ENCODE peak calls at places on chromosomes 13 and 19, in nine cellular contexts. D is neural progenitor cell, H is ascending aorta, J is GM23338, S is IMR-90, R is neuronal stem cell, Q is heart right ventricle, E is mesendoderm, U is Panc1. G is an unnamed sample.
A peak's percentile ranks its signal among the peaks of the same experiment; 100 is the strongest.

GRCh38 chr13:47598340-47598911 is 402.6 kb downstream of the SUCLA2 start:
- DNase-seq in D (no peak), U (no peak), E (peak; percentile 57), R (no peak), H (no peak), J (peak; percentile 7), S (peak; percentile 13), Q (no peak), G (no peak)

GRCh38 chr19:6362351-6362801 is 1.0 kb downstream of the CLPP start:
- DNase-seq in H (no peak), S (no peak), Q (no peak), U (no peak), J (no peak), E (no peak), R (no peak), D (no peak), G (no peak)

GRCh38 chr19:48565090-48565489 is 13.1 kb downstream of the SULT2B1 start:
- DNase-seq in H (no peak), R (no peak), E (no peak), S (peak; percentile 83), D (no peak), Q (no peak), U (no peak), J (no peak), G (no peak)

GRCh38 chr19:57720878-57721277 is 6.5 kb downstream of the ZNF671 start:
- DNase-seq in H (no peak), E (no peak), Q (no peak), D (no peak), J (no peak), S (no peak), U (no peak), R (no peak), G (no peak)

GRCh38 chr19:2209408-2209807 is 26.7 kb downstream of the PLEKHJ1 start:
- DNase-seq in E (no peak), U (no peak), S (no peak), D (no peak), Q (no peak), R (no peak), H (no peak), J (no peak), G (no peak)

GRCh38 chr13:74251778-74252519 is 117.7 kb upstream of the KLF12 start:
- DNase-seq in U (no peak), H (no peak), D (no peak), Q (no peak), S (no peak), E (no peak), J (no peak), R (no peak), G (no peak)

GRCh38 chr13:45595968-45596367 is 19.6 kb downstream of the ERICH6B start:
- DNase-seq in J (peak; percentile 30), U (no peak), D (peak; percentile 23), Q (no peak), E (peak; percentile 10), R (no peak), H (no peak), S (no peak), G (no peak)

GRCh38 chr13:110156186-110157065 is 150.5 kb downstream of the COL4A1 start:
- DNase-seq in E (no peak), Q (no peak), S (peak; percentile 24), D (no peak), H (no peak), U (no peak), J (no peak), R (no peak), G (no peak)

GRCh38 chr13:111043575-111043982 is 71.5 kb upstream of the ARHGEF7 start:
- DNase-seq in Q (peak; percentile 73), J (no peak), U (no peak), H (no peak), D (no peak), R (no peak), E (peak; percentile 22), S (no peak), G (no peak)

GRCh38 chr13:28532226-28533048 is 37.5 kb upstream of the FLT1 start:
- DNase-seq in S (no peak), J (peak; percentile 72), R (peak; percentile 47), E (peak; percentile 44), D (peak; percentile 70), U (no peak), H (no peak), Q (peak; percentile 47), G (no peak)

GRCh38 chr13:30714629-30715028 is 20.7 kb upstream of the ALOX5AP start:
- DNase-seq in J (no peak), E (no peak), U (no peak), R (no peak), Q (no peak), D (no peak), H (no peak), S (no peak), G (no peak)

GRCh38 chr13:75308222-75308621 is 173.7 kb downstream of the TBC1D4 start:
- DNase-seq in J (no peak), S (peak; percentile 21), D (no peak), R (no peak), U (no peak), E (no peak), Q (no peak), H (no peak), G (no peak)

GRCh38 chr13:108877300-108877699 is 247.9 kb downstream of the MYO16 start:
- DNase-seq in E (no peak), R (no peak), Q (no peak), H (no peak), S (peak; percentile 51), D (no peak), J (no peak), U (no peak), G (no peak)

GRCh38 chr19:28393574-28394336 is 819.2 kb downstream of the UQCRFS1 start:
- DNase-seq in J (peak; percentile 38), S (no peak), H (no peak), R (no peak), E (peak; percentile 61), U (no peak), D (peak; percentile 37), Q (no peak), G (no peak)

DNA sequence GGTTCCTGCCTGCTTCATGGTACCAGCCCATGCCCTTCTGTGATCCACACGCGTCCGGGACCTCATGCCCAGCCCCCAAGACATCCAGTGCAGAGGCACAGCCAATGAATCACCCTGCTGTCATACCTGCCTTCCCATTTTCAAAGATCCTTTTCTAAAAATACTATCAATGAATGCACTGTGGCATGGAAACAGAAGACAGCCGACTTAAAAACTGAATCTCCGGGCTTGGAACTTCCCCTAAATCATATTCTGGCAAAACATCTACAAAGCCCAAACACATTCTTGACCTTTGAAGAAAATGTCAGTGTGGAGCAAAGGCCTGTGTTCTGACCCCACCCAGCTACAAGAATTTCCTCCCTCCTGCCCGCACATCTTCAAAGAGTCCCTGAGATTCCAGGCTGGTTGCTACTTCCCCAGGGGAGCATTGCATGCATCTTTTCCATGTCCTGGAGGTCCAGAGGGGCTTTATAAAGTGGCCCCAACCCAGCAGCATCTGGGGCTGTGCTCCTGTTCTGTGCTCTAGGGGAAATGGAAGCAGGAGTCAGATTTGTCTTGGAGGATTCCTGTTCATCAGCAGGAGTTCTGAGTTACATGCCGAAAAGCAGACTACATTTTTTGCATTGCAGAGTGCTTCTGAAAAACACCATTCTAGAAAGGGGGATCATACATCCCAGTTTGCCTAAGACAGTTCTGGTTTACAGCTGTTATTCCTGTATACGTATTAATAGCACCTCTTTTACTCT is 135.2 kb downstream of the USP12 start:
- DNase-seq in D (no peak), S (no peak), Q (no peak), H (no peak), E (peak; percentile 31), U (no peak), J (no peak), R (no peak), G (no peak)
- H3K27ac ChIP-seq in D (no peak overlapping the region), S (peak overlapping the region; percentile 25), Q (no peak overlapping the region), H (no peak overlapping the region), E (no peak overlapping the region), U (peak overlapping the region; percentile 98), J (no peak overlapping the region), R (no peak overlapping the region), G (no peak overlapping the region)

DNA sequence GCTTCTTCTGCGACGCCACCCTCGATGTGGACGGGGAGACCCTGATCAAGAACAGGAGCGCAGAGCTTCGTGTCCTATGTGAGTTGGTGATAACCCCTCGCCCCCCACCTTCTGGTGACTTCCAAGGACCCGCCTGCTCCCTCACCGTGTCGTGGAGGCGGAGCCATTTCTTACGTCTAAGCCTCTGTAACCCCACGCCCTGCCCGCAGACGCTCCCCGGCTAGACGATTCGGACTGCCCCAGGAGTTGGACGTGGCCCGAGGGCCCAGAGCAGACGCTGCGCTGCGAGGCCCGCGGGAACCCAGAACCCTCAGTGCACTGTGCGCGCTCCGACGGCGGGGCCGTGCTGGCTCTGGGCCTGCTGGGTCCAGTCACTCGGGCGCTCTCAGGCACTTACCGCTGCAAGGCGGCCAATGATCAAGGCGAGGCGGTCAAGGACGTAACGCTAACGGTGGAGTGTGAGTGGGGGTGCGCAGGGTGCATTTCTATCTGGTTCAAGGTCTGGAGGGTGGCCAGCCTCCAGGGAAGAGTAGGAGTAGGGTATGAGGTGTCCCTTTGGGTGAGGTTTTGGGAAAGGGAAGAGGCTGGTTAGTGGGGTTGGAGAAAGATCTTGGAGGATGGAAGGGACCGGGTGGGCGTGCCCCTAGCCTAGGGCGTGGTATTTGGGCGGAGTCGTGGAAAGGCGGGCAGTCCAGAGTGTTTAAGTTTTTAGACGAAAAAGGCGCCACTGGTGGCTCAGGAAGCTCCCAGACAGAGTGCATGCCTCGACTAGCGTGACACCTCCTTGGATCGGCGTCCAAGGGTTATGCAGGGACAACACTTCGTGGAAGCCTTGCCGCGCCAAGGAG is 3.3 kb downstream of the ICAM5 start:
- DNase-seq in S (no peak), E (peak; percentile 44), U (no peak), J (peak; percentile 65), D (peak; percentile 49), H (no peak), Q (no peak), R (no peak), G (peak; percentile 76)
- H3K4me3 ChIP-seq in S (peak overlapping the region; percentile 25), E (no peak overlapping the region), U (peak overlapping the region; percentile 53), J (peak overlapping the region; percentile 65), D (peak overlapping the region; percentile 39), H (peak overlapping the region; percentile 43), Q (peak overlapping the region; percentile 24), R (peak overlapping the region; percentile 55), G (no peak overlapping the region)

GRCh38 chr19:45112111-45112827 is 19.3 kb downstream of the PPP1R37 start:
- DNase-seq in J (no peak), H (no peak), U (no peak), D (no peak), E (no peak), R (no peak), S (no peak), Q (no peak), G (no peak)
- H3K4me1 ChIP-seq in J (no peaks in the 10 kb centered on the region), H (no peaks in the 10 kb centered on the region), U (no peaks in the 10 kb centered on the region), D (peaks cover 4% of the 10 kb centered on the region), E (no peaks in the 10 kb centered on the region), R (peaks cover 14% of the 10 kb centered on the region), S (peaks cover 5% of the 10 kb centered on the region), Q (peaks cover 11% of the 10 kb centered on the region), G (no peaks in the 10 kb centered on the region)

DNA sequence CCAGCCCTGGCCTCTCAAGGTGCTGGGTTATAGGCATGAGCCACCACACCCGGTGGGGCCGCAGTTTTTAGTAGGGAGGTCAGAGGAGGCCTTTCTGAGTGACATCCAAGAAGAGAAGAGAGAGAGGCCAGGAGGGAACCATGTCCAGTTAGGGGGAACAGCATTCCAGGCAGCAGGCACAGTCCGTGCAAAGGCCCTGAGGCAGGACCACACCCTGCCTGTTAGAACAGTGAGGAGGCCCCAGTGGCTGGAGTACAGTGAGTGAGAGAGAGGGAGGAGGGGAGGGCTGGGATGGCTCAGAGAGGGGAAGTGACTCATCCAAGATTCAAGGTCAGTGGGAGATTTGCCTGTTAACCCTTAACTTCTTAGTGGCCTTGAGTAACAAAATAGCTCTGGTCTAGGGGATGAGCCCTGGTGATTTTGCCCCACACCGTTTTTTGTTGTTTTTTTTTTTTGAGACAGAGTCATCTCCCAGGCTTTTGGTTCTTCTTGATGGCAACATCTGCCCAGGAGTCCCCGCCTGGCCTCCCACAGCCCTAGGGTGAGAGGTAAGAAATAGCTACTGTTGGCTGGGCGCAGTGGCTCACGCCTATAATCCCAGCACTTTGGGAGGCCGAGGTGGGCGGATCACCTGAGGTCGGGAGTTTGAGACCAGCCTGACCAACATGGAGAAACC is 2.7 kb upstream of the PLIN3 start:
- DNase-seq in Q (no peak), J (peak; percentile 37), D (no peak), S (peak; percentile 92), H (no peak), U (peak; percentile 92), E (peak; percentile 93), R (no peak), G (peak; percentile 50)
- H3K27ac ChIP-seq in Q (peak overlapping the region; percentile 55), J (no peak overlapping the region), D (no peak overlapping the region), S (peak overlapping the region; percentile 69), H (no peak overlapping the region), U (peak overlapping the region; percentile 74), E (no peak overlapping the region), R (no peak overlapping the region), G (no peak overlapping the region)

G was measured in pancreas.